ENCODE peak calls at places on chromosomes 5 and 9, in four cellular contexts. D is GM12878, T is HL-60, A is K562. P is an unnamed sample.

GRCh38 chr5:156677963-156678362 is 172.1 kb upstream of the PPP1R2B start:
- DNase-seq in A (no peak), T (no peak), D (no peak), P (no peak)

GRCh38 chr9:131277673-131278420 is 1.5 kb upstream of the FAM78A start:
- DNase-seq in D (no peak), A (peak), T (peak), P (peak)

GRCh38 chr5:43313854-43314457 is 744 bp upstream of the HMGCS1 start:
- DNase-seq in A (no peak), T (no peak), D (no peak), P (no peak)

GRCh38 chr9:108245331-108245730 is 610.5 kb downstream of the ACTL7B start:
- DNase-seq in D (no peak), T (no peak), A (no peak), P (no peak)

GRCh38 chr9:130041648-130042405 is 1.2 kb downstream of the FNBP1 start:
- DNase-seq in D (no peak), A (no peak), T (no peak), P (no peak)

GRCh38 chr9:479951-480350 is 265.3 kb downstream of the DOCK8 start:
- DNase-seq in D (no peak), A (no peak), T (no peak), P (no peak)

GRCh38 chr9:35691325-35691631 is 1.6 kb upstream of the TPM2 start:
- DNase-seq in A (no peak), D (no peak), T (peak), P (no peak)

GRCh38 chr5:89229331-89230070 is 346.5 kb upstream of the MEF2C start:
- DNase-seq in T (no peak), D (no peak), A (no peak), P (no peak)

GRCh38 chr5:156000115-156000514 is 326.8 kb upstream of the SGCD start:
- DNase-seq in D (no peak), A (no peak), T (no peak), P (no peak)

GRCh38 chr9:87278971-87279731 is 218.5 kb upstream of the DAPK1 start:
- DNase-seq in T (no peak), D (no peak), A (no peak), P (no peak)

GRCh38 chr9:129464972-129465833 is 155.7 kb downstream of the C9orf50 start:
- DNase-seq in D (no peak), A (no peak), T (no peak), P (no peak)

GRCh38 chr9:37100317-37100716 is 20.1 kb upstream of the ZCCHC7 start:
- DNase-seq in T (no peak), A (no peak), D (no peak), P (no peak)

GRCh38 chr5:80644900-80645299 is 9.6 kb upstream of the MSH3 start:
- DNase-seq in D (no peak), T (no peak), A (no peak), P (no peak)

GRCh38 chr5:14671414-14671813 is 6.9 kb downstream of the OTULIN start:
- DNase-seq in A (no peak), D (no peak), T (no peak), P (no peak)

GRCh38 chr9:93178851-93179786 is 4.8 kb upstream of the WNK2 start:
- DNase-seq in A (no peak), D (no peak), T (no peak), P (no peak)

GRCh38 chr9:86487222-86487841 is 133.1 kb upstream of the TUT7 start:
- DNase-seq in T (no peak), A (peak), D (no peak), P (peak)

GRCh38 chr9:128552153-128552743 is at the start of gene SPTAN1:
- DNase-seq in D (peak), A (peak), T (peak), P (peak)

GRCh38 chr5:55908804-55909203 is 57.6 kb downstream of the IL31RA start:
- DNase-seq in D (no peak), A (no peak), T (no peak), P (no peak)

GRCh38 chr9:82805027-82805426 is 257.9 kb downstream of the RASEF start:
- DNase-seq in A (no peak), T (no peak), D (no peak), P (no peak)

GRCh38 chr5:96476654-96477053 is 43.6 kb upstream of the PCSK1 start:
- DNase-seq in D (no peak), A (no peak), T (no peak), P (no peak)

GRCh38 chr5:123287881-123288280 is 135.3 kb downstream of the CEP120 start:
- DNase-seq in A (no peak), D (no peak), T (no peak), P (no peak)

GRCh38 chr9:14031015-14031414 is 282.9 kb downstream of the NFIB start:
- DNase-seq in A (no peak), T (no peak), D (no peak), P (no peak)

GRCh38 chr9:93224591-93224990 is 40.7 kb downstream of the WNK2 start:
- DNase-seq in A (no peak), T (no peak), D (no peak), P (no peak)

GRCh38 chr9:105405514-105406131 is 42.2 kb upstream of the FSD1L start:
- DNase-seq in T (no peak), A (no peak), D (peak), P (no peak)

GRCh38 chr5:139177809-139178581 is 20.2 kb downstream of the SIL1 start:
- DNase-seq in D (peak), T (no peak), A (no peak), P (no peak)

GRCh38 chr9:135788576-135789300 is 86.8 kb downstream of the KCNT1 start:
- DNase-seq in A (no peak), D (no peak), T (no peak), P (no peak)

GRCh38 chr9:96293481-96293880 is 8.5 kb downstream of the HSD17B3 start:
- DNase-seq in T (no peak), D (no peak), A (no peak), P (no peak)

GRCh38 chr5:160496784-160497183 is 75.1 kb downstream of the PTTG1 start:
- DNase-seq in T (no peak), A (no peak), D (no peak), P (no peak)

GRCh38 chr5:26740182-26740581 is 298.2 kb downstream of the CDH9 start:
- DNase-seq in A (no peak), D (no peak), T (no peak), P (no peak)

DNA sequence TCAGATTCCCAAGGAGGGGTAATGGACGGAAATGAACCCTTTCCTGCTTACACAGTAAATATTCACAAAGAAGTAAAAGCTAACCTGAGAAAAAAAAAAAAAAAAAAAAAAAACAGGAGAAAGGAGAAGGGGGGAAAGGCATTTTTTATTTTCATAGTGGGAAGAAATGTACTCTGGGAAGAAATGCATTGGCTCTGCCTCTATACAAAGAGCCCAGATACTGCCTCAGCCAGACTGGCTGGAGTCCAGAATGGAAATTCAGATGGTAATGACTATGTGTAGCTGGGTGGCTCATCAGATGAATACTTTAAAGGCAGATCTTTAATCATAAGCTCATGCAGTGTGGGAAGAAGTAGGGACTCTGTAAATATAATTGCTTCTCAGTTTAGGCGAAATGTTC is 124.9 kb upstream of the ZNF608 start:
- DNase-seq in T (no peak), D (no peak), A (no peak), P (no peak)
- TF ChIP-seq SPI1 in T (no peak), D (no peak), A (no peak), P (no peak)

GRCh38 chr5:175889910-175890684 is 18.7 kb downstream of the CPLX2 start:
- DNase-seq in A (no peak), D (no peak), T (no peak), P (no peak)
- TF ChIP-seq SPI1 in A (no peak), D (no peak), T (no peak), P (no peak)

GRCh38 chr5:1444361-1445189 is 665 bp downstream of the SLC6A3 start:
- DNase-seq in A (no peak), T (no peak), D (no peak), P (no peak)
- TF ChIP-seq SPI1 in A (no peak), T (no peak), D (no peak), P (no peak)

DNA sequence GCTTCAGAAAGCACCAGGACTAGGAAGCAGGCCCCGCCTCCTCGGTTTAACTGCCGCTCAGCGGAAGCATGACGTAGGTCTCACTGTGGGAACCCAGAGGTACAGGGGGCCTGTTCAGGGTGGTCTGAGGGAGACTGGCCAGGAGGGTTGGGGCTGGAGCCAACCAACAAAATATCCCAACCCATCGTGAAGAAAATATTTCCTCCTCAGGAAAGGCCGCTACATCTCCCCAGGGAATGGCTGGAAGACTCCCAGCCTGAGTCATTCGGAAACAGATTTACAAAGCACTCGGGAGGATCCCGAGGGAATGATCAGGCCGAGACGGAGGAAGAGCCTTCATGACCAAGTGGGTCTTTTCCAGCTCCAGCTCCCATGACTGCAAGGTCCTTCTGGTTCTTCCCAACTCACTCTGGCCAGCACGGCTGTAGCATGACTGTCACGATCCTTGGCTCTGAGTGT is 100.8 kb downstream of the LHFPL2 start:
- DNase-seq in T (no peak), A (no peak), D (no peak), P (no peak)
- TF ChIP-seq SPI1 in T (no peak), A (no peak), D (no peak), P (no peak)

GRCh38 chr5:7393921-7394799 is 1.8 kb upstream of the ADCY2 start:
- DNase-seq in D (no peak), A (no peak), T (no peak), P (no peak)
- TF ChIP-seq SPI1 in D (no peak), A (no peak), T (no peak), P (no peak)